ENCODE peak calls at places on chromosomes 1 and 21, in nine cellular contexts. P is A549, J is K562, H is endothelial cell of umbilical vein, B is H1, W is SK-N-SH, R is HepG2, Y is HCT116, M is GM12878. A is an unnamed sample.

GRCh38 chr1:42456754-42457089 is 379 bp downstream of the PPCS start:
- DNase-seq in P (peak), J (peak), H (peak), B (no peak), W (peak), R (peak), Y (no peak), M (peak), A (peak)

GRCh38 chr1:160855181-160855981 is 7.3 kb downstream of the CD244 start:
- DNase-seq in P (no peak), J (no peak), H (no peak), B (no peak), W (no peak), R (no peak), Y (no peak), M (peak), A (peak)

GRCh38 chr1:20470174-20470573 is 15.8 kb downstream of the CAMK2N1 start:
- DNase-seq in P (no peak), J (no peak), H (peak), B (no peak), W (peak), R (no peak), Y (no peak), M (no peak), A (no peak)

GRCh38 chr1:47549532-47549931 is 111.7 kb downstream of the FOXD2 start:
- DNase-seq in P (no peak), J (no peak), H (no peak), B (no peak), W (no peak), R (no peak), Y (no peak), M (no peak), A (no peak)

GRCh38 chr21:41684381-41685245 is 82.2 kb downstream of the RIPK4 start:
- DNase-seq in P (peak), J (no peak), H (no peak), B (no peak), W (no peak), R (peak), Y (no peak), M (no peak), A (no peak)

GRCh38 chr1:4681026-4681425 is 26.6 kb downstream of the AJAP1 start:
- DNase-seq in P (no peak), J (no peak), H (no peak), B (no peak), W (no peak), R (no peak), Y (no peak), M (no peak), A (no peak)

GRCh38 chr1:29004288-29004687 is 89.9 kb downstream of the EPB41 start:
- DNase-seq in P (no peak), J (no peak), H (no peak), B (no peak), W (no peak), R (no peak), Y (no peak), M (no peak), A (no peak)

GRCh38 chr1:22137006-22137720 is 5.7 kb downstream of the WNT4 start:
- DNase-seq in P (no peak), J (no peak), H (no peak), B (no peak), W (no peak), R (no peak), Y (no peak), M (no peak), A (no peak)

GRCh38 chr1:109392788-109393580 is 4.7 kb downstream of the SORT1 start:
- DNase-seq in P (no peak), J (peak), H (peak), B (no peak), W (no peak), R (peak), Y (no peak), M (no peak), A (no peak)

GRCh38 chr1:209675567-209676154 is 449 bp downstream of the G0S2 start:
- DNase-seq in P (no peak), J (peak), H (peak), B (peak), W (peak), R (no peak), Y (no peak), M (no peak), A (peak)

GRCh38 chr1:93681549-93682412 is at the start of gene BCAR3:
- DNase-seq in P (no peak), J (peak), H (peak), B (peak), W (peak), R (no peak), Y (no peak), M (no peak), A (peak)
- TF ChIP-seq MAX in P (peak), J (no peak), H (no peak), B (no peak), W (peak), R (peak), Y (peak), M (peak), A (no peak)

GRCh38 chr1:30379684-30380624 is 343.4 kb downstream of the MATN1 start:
- DNase-seq in P (peak), J (peak), H (peak), B (peak), W (peak), R (peak), Y (peak), M (peak), A (peak)

GRCh38 chr1:30381266-30381665 is 342.1 kb downstream of the MATN1 start:
- DNase-seq in P (no peak), J (no peak), H (no peak), B (no peak), W (no peak), R (no peak), Y (no peak), M (no peak), A (no peak)

GRCh38 chr1:30378991-30379581 is 344.3 kb downstream of the MATN1 start:
- DNase-seq in P (no peak), J (no peak), H (no peak), B (no peak), W (peak), R (peak), Y (no peak), M (no peak), A (peak)

GRCh38 chr1:30381671-30382365 is 341.6 kb downstream of the MATN1 start:
- DNase-seq in P (no peak), J (no peak), H (no peak), B (no peak), W (no peak), R (no peak), Y (no peak), M (no peak), A (no peak)

GRCh38 chr1:30380625-30380984 is 342.8 kb downstream of the MATN1 start:
- DNase-seq in P (no peak), J (no peak), H (no peak), B (no peak), W (no peak), R (no peak), Y (no peak), M (no peak), A (no peak)
- TF ChIP-seq CTCF in P (no peak), J (no peak), H (no peak), B (no peak), W (peak), R (no peak), Y (no peak), M (no peak), A (no peak)

GRCh38 chr1:151347523-151348246 is 633 bp upstream of the RFX5 start:
- DNase-seq in P (no peak), J (no peak), H (no peak), B (no peak), W (no peak), R (no peak), Y (no peak), M (no peak), A (no peak)
- H3K4me3 ChIP-seq in P (peak), J (peak), H (peak), B (peak), W (peak), R (peak), Y (peak), M (peak), A (peak)

GRCh38 chr1:110390692-110391232 is at the start of gene SLC16A4:
- DNase-seq in P (peak), J (no peak), H (peak), B (no peak), W (peak), R (peak), Y (no peak), M (no peak), A (no peak)

GRCh38 chr1:110393286-110393685 is 2.5 kb upstream of the SLC16A4 start:
- DNase-seq in P (no peak), J (no peak), H (no peak), B (no peak), W (no peak), R (no peak), Y (no peak), M (no peak), A (no peak)

GRCh38 chr1:110390096-110390495 is 730 bp downstream of the SLC16A4 start:
- DNase-seq in P (peak), J (peak), H (peak), B (no peak), W (no peak), R (no peak), Y (no peak), M (no peak), A (no peak)

GRCh38 chr1:110393691-110394564 is 3.1 kb upstream of the SLC16A4 start:
- DNase-seq in P (peak), J (no peak), H (peak), B (no peak), W (no peak), R (peak), Y (no peak), M (no peak), A (no peak)
- TF ChIP-seq MAX in P (peak), J (no peak), H (no peak), B (no peak), W (no peak), R (no peak), Y (no peak), M (no peak), A (no peak)

A was measured in NB4.